ENCODE peak calls at places on chromosome 14, in four cellular contexts. One of them, this sample, is unnamed.
A peak's percentile ranks its signal among the peaks of the same experiment; 100 is the strongest.

GRCh38 chr14:73503648-73504047 is 12.9 kb downstream of the RIOX1 start:
- DNase-seq in Peyer's patch: no peak
- DNase-seq in kidney: no peak
- DNase-seq in GM12878: peak; percentile 27
- DNase-seq in this sample: no peak

GRCh38 chr14:21703357-21704339 is 30.0 kb upstream of the OR4E1 start:
- DNase-seq in GM12878: no peak
- DNase-seq in Peyer's patch: no peak
- DNase-seq in kidney: no peak
- DNase-seq in this sample: peak; percentile 1

GRCh38 chr14:41607966-41608663 is 1.4 kb downstream of the LRFN5 start:
- DNase-seq in GM12878: no peak
- DNase-seq in Peyer's patch: no peak
- DNase-seq in kidney: peak; percentile 61
- DNase-seq in this sample: no peak

GRCh38 chr14:64705406-64706118 is 1.3 kb downstream of the PLEKHG3 start:
- DNase-seq in Peyer's patch: no peak
- DNase-seq in kidney: peak; percentile 78
- DNase-seq in GM12878: no peak
- DNase-seq in this sample: peak; percentile 47

GRCh38 chr14:105711841-105712460 is 185.6 kb downstream of the TMEM121 start:
- DNase-seq in GM12878: no peak
- DNase-seq in kidney: no peak
- DNase-seq in Peyer's patch: no peak
- DNase-seq in this sample: no peak

GRCh38 chr14:104664588-104664987 is 24.8 kb upstream of the INF2 start:
- DNase-seq in kidney: no peak
- DNase-seq in GM12878: no peak
- DNase-seq in Peyer's patch: no peak
- DNase-seq in this sample: no peak

GRCh38 chr14:99138999-99139865 is 132.8 kb downstream of the BCL11B start:
- DNase-seq in GM12878: no peak
- DNase-seq in kidney: peak; percentile 43
- DNase-seq in Peyer's patch: no peak
- DNase-seq in this sample: no peak

GRCh38 chr14:29039171-29039570 is 272.6 kb downstream of the FOXG1 start:
- DNase-seq in GM12878: no peak
- DNase-seq in Peyer's patch: no peak
- DNase-seq in kidney: no peak
- DNase-seq in this sample: no peak

GRCh38 chr14:93655078-93655750 is 133.1 kb downstream of the PRIMA1 start:
- DNase-seq in kidney: no peak
- DNase-seq in GM12878: peak; percentile 3
- DNase-seq in Peyer's patch: no peak
- DNase-seq in this sample: peak; percentile 42

GRCh38 chr14:99601301-99601945 is 2.6 kb downstream of the CCDC85C start:
- DNase-seq in GM12878: no peak
- DNase-seq in Peyer's patch: no peak
- DNase-seq in kidney: no peak
- DNase-seq in this sample: peak; percentile 70

GRCh38 chr14:54681819-54682261 is 114.9 kb downstream of the SAMD4A start:
- DNase-seq in kidney: no peak
- DNase-seq in GM12878: no peak
- DNase-seq in Peyer's patch: no peak
- DNase-seq in this sample: no peak

GRCh38 chr14:99742509-99743487 is 50.4 kb upstream of the EML1 start:
- DNase-seq in kidney: no peak
- DNase-seq in Peyer's patch: no peak
- DNase-seq in GM12878: no peak
- DNase-seq in this sample: no peak

GRCh38 chr14:102940729-102941362 is 18.4 kb downstream of the AMN start:
- DNase-seq in GM12878: no peak
- DNase-seq in kidney: peak; percentile 39
- DNase-seq in Peyer's patch: no peak
- DNase-seq in this sample: no peak

GRCh38 chr14:61568572-61569011 is 126.7 kb upstream of the HIF1A start:
- DNase-seq in kidney: peak; percentile 90
- DNase-seq in Peyer's patch: peak; percentile 90
- DNase-seq in GM12878: peak; percentile 52
- DNase-seq in this sample: peak; percentile 54

GRCh38 chr14:56120091-56120632 is 2.0 kb downstream of the PELI2 start:
- DNase-seq in Peyer's patch: no peak
- DNase-seq in GM12878: no peak
- DNase-seq in kidney: no peak
- DNase-seq in this sample: peak; percentile 60

GRCh38 chr14:73339846-73340565 is 102.7 kb downstream of the PAPLN start:
- DNase-seq in Peyer's patch: no peak
- DNase-seq in GM12878: no peak
- DNase-seq in kidney: no peak
- DNase-seq in this sample: no peak

GRCh38 chr14:62143235-62143634 is 381.0 kb downstream of the SNAPC1 start:
- DNase-seq in GM12878: no peak
- DNase-seq in Peyer's patch: no peak
- DNase-seq in kidney: no peak
- DNase-seq in this sample: no peak

GRCh38 chr14:41761204-41761603 is 154.5 kb downstream of the LRFN5 start:
- DNase-seq in Peyer's patch: no peak
- DNase-seq in kidney: no peak
- DNase-seq in GM12878: no peak
- DNase-seq in this sample: no peak

GRCh38 chr14:64992328-64992885 is 5.7 kb downstream of the FNTB start:
- DNase-seq in kidney: no peak
- DNase-seq in Peyer's patch: no peak
- DNase-seq in GM12878: no peak
- DNase-seq in this sample: no peak

GRCh38 chr14:98069712-98070133 is 1202.3 kb downstream of the BCL11B start:
- DNase-seq in GM12878: no peak
- DNase-seq in kidney: no peak
- DNase-seq in Peyer's patch: no peak
- DNase-seq in this sample: no peak

GRCh38 chr14:46490150-46490769 is 161.3 kb downstream of the RPL10L start:
- DNase-seq in Peyer's patch: no peak
- DNase-seq in kidney: no peak
- DNase-seq in GM12878: peak; percentile 52
- DNase-seq in this sample: peak; percentile 34

GRCh38 chr14:75339059-75339458 is 60.4 kb downstream of the FOS start:
- DNase-seq in kidney: no peak
- DNase-seq in Peyer's patch: no peak
- DNase-seq in GM12878: no peak
- DNase-seq in this sample: no peak

GRCh38 chr14:100144996-100145646 is 14.3 kb downstream of the DEGS2 start:
- DNase-seq in GM12878: no peak
- DNase-seq in kidney: no peak
- DNase-seq in Peyer's patch: no peak
- DNase-seq in this sample: peak; percentile 92

GRCh38 chr14:70789361-70789760 is 20.0 kb downstream of the MAP3K9 start:
- DNase-seq in GM12878: no peak
- DNase-seq in Peyer's patch: no peak
- DNase-seq in kidney: no peak
- DNase-seq in this sample: no peak

GRCh38 chr14:97776890-97777564 is 979.8 kb downstream of the VRK1 start:
- DNase-seq in Peyer's patch: no peak
- DNase-seq in GM12878: no peak
- DNase-seq in kidney: no peak
- DNase-seq in this sample: no peak

GRCh38 chr14:58829594-58829993 is 191.8 kb downstream of the DACT1 start:
- DNase-seq in GM12878: no peak
- DNase-seq in kidney: no peak
- DNase-seq in Peyer's patch: no peak
- DNase-seq in this sample: peak; percentile 94

GRCh38 chr14:25111061-25111601 is 61.2 kb upstream of the STXBP6 start:
- DNase-seq in Peyer's patch: no peak
- DNase-seq in GM12878: no peak
- DNase-seq in kidney: no peak
- DNase-seq in this sample: peak; percentile 36

GRCh38 chr14:63292805-63293204 is 25.9 kb downstream of the GPHB5 start:
- DNase-seq in GM12878: no peak
- DNase-seq in kidney: no peak
- DNase-seq in Peyer's patch: no peak
- DNase-seq in this sample: no peak

GRCh38 chr14:95463173-95463901 is 53.1 kb downstream of the SYNE3 start:
- DNase-seq in GM12878: no peak
- DNase-seq in kidney: peak; percentile 74
- DNase-seq in Peyer's patch: peak; percentile 48
- DNase-seq in this sample: peak; percentile 85

GRCh38 chr14:95464103-95464502 is 52.3 kb downstream of the SYNE3 start:
- DNase-seq in GM12878: no peak
- DNase-seq in Peyer's patch: no peak
- DNase-seq in kidney: no peak
- DNase-seq in this sample: no peak

GRCh38 chr14:95465358-95465757 is 51.1 kb downstream of the SYNE3 start:
- DNase-seq in GM12878: no peak
- DNase-seq in kidney: peak; percentile 10
- DNase-seq in Peyer's patch: no peak
- DNase-seq in this sample: no peak

GRCh38 chr14:95465936-95466335 is 50.5 kb downstream of the SYNE3 start:
- DNase-seq in GM12878: no peak
- DNase-seq in kidney: peak; percentile 64
- DNase-seq in Peyer's patch: no peak
- DNase-seq in this sample: no peak

DNA sequence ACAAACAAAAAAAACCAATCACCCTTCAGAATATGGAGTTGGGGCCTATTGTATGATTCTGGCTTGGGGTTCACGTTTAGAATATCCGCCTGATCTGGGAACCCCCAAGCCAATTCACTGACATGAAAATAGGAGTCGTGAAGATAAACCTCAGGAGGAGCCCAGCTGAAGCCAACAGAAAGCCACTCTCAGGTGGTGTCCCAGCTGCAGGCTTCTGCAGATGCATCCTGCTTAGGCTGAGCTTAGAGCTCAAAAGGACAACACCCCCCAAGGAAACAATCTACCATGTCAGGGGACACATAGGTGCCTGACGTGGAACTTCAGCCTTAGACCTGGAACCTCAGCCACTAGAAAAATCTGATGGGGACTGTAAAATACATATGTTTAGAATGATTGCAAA is 51.9 kb downstream of the SYNE3 start:
- DNase-seq in kidney: no peak
- DNase-seq in GM12878: no peak
- DNase-seq in Peyer's patch: peak; percentile 28
- DNase-seq in this sample: no peak
- H3K4me1 ChIP-seq in kidney: peaks cover 3% of the 10 kb centered on the region
- H3K4me1 ChIP-seq in GM12878: peaks cover 16% of the 10 kb centered on the region
- H3K4me1 ChIP-seq in Peyer's patch: peaks cover 50% of the 10 kb centered on the region
- H3K4me1 ChIP-seq in this sample: peaks cover 4% of the 10 kb centered on the region

DNA sequence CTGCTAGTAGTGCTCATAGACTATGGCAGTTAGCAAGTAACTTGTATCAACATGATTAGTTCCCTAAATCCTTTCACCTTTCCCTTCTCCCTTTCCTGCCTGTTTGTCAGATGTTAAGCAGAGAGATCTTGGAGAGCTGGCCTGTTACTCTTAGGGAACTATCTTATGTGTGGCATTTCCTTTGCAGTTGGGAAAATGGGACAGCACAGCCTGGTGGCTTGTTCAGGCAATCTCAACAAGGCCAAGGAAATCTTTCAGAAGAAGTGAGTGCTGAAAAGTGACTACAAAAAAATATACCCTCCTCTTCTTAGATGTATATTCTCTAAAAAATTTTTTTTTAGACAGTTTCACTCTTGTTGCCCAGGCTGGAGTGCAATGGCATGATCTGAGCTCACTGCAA is 7.4 kb downstream of the PARP2 start:
- DNase-seq in kidney: no peak
- DNase-seq in GM12878: no peak
- DNase-seq in Peyer's patch: no peak
- DNase-seq in this sample: no peak
- H3K36me3 ChIP-seq in kidney: peaks cover 26% of the 10 kb centered on the region
- H3K36me3 ChIP-seq in GM12878: peaks cover 10% of the 10 kb centered on the region
- H3K36me3 ChIP-seq in Peyer's patch: no peaks in the 10 kb centered on the region
- H3K36me3 ChIP-seq in this sample: peaks cover 20% of the 10 kb centered on the region

GRCh38 chr14:53127832-53128231 is 25.3 kb downstream of the DDHD1 start:
- DNase-seq in Peyer's patch: no peak
- DNase-seq in kidney: no peak
- DNase-seq in GM12878: no peak
- DNase-seq in this sample: no peak

GRCh38 chr14:53126705-53127104 is 26.4 kb downstream of the DDHD1 start:
- DNase-seq in kidney: no peak
- DNase-seq in GM12878: no peak
- DNase-seq in Peyer's patch: no peak
- DNase-seq in this sample: no peak

GRCh38 chr14:53128303-53128702 is 24.8 kb downstream of the DDHD1 start:
- DNase-seq in Peyer's patch: no peak
- DNase-seq in kidney: no peak
- DNase-seq in GM12878: no peak
- DNase-seq in this sample: no peak

GRCh38 chr14:53128706-53129105 is 24.4 kb downstream of the DDHD1 start:
- DNase-seq in Peyer's patch: no peak
- DNase-seq in GM12878: no peak
- DNase-seq in kidney: no peak
- DNase-seq in this sample: no peak

GRCh38 chr14:53127151-53127550 is 26.0 kb downstream of the DDHD1 start:
- DNase-seq in GM12878: no peak
- DNase-seq in Peyer's patch: no peak
- DNase-seq in kidney: no peak
- DNase-seq in this sample: no peak
- H3K4me3 ChIP-seq in GM12878: peak overlapping the region; percentile 20
- H3K4me3 ChIP-seq in Peyer's patch: no peak overlapping the region
- H3K4me3 ChIP-seq in kidney: no peak overlapping the region
- H3K4me3 ChIP-seq in this sample: no peak overlapping the region

DNA sequence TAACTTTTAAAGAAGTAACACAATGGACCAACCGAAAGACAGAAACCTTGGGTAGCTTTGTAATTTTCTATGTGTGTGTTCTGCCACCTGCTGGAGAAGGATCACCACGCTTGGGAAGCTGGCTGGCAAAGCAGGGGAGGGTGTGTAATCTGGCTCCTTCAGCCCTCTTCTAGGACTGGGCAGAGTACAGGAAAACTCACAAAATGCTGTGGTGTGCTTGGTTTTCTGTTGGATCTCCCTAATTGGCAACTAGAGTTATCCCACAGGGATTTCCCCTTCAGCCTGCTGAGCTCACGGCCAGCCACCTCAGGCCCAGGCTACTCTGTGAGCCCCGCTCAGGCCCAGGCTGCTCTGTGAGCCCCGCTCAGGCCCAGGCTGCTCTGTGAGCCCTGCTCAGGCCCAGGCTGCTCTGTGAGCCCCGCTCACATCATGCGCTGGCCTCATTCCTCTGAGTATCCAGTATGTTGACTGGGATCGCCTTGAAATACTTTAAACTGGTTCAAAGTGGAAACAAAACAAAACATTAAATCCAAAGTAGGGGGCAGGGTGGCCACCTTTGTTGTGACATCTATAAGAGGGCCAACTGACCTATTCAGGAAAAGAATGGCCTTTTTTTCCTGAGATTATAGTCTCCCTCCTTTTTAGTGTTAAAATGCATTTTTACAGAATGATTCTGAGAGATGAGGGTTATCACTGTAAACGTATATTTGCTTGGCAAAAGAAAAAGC is 52.0 kb upstream of the RNU6-8 start:
- DNase-seq in GM12878: no peak
- DNase-seq in kidney: peak; percentile 76
- DNase-seq in Peyer's patch: peak; percentile 28
- DNase-seq in this sample: peak; percentile 77
- H3K4me1 ChIP-seq in GM12878: peaks cover 16% of the 10 kb centered on the region
- H3K4me1 ChIP-seq in kidney: no peaks in the 10 kb centered on the region
- H3K4me1 ChIP-seq in Peyer's patch: peaks cover 21% of the 10 kb centered on the region
- H3K4me1 ChIP-seq in this sample: peaks cover 2% of the 10 kb centered on the region

This sample was measured in small intestine.